ENCODE peak calls at places on chromosomes 7 and 10, in six cellular contexts. Q is PC-3, I is GM23248, Y is HCT116, N is SK-N-SH, U is MM.1S. Z is an unnamed sample.

GRCh38 chr7:30160329-30160728 is 25.5 kb downstream of the MTURN start:
- DNase-seq in Q (no peak), I (no peak), Y (no peak), N (no peak), U (no peak), Z (no peak)

GRCh38 chr7:34675749-34676374 is 17.8 kb downstream of the NPSR1 start:
- DNase-seq in Q (peak; percentile 49), I (peak; percentile 33), Y (peak; percentile 13), N (peak; percentile 37), U (peak; percentile 56), Z (peak; percentile 60)

GRCh38 chr7:150329331-150330106 is 6.2 kb upstream of the ACTR3C start:
- DNase-seq in Q (no peak), I (no peak), Y (no peak), N (no peak), U (no peak), Z (no peak)

GRCh38 chr10:11048707-11049296 is 31.1 kb downstream of the CELF2 start:
- DNase-seq in Q (no peak), I (no peak), Y (no peak), N (no peak), U (no peak), Z (no peak)

GRCh38 chr7:84187813-84188212 is 6.8 kb downstream of the SEMA3A start:
- DNase-seq in Q (peak; percentile 97), I (peak; percentile 79), Y (no peak), N (no peak), U (no peak), Z (no peak)

GRCh38 chr7:36514289-36515243 is 124.9 kb downstream of the ANLN start:
- DNase-seq in Q (no peak), I (no peak), Y (no peak), N (peak; percentile 66), U (no peak), Z (no peak)

GRCh38 chr7:134364619-134365037 is 47.9 kb upstream of the SLC35B4 start:
- DNase-seq in Q (peak; percentile 95), I (peak; percentile 85), Y (peak; percentile 29), N (no peak), U (no peak), Z (no peak)

GRCh38 chr7:5591547-5591899 is 167.9 kb upstream of the TNRC18 start:
- DNase-seq in Q (peak; percentile 69), I (peak; percentile 83), Y (no peak), N (peak; percentile 70), U (no peak), Z (peak; percentile 71)

GRCh38 chr7:97844036-97844435 is 28.2 kb downstream of the ASNS start:
- DNase-seq in Q (peak; percentile 38), I (peak; percentile 42), Y (peak; percentile 16), N (peak; percentile 35), U (no peak), Z (no peak)

GRCh38 chr7:125406111-125406510 is 476.5 kb upstream of the POT1 start:
- DNase-seq in Q (no peak), I (no peak), Y (no peak), N (no peak), U (no peak), Z (no peak)

GRCh38 chr7:121475806-121476205 is 79.7 kb upstream of the FAM3C start:
- DNase-seq in Q (no peak), I (no peak), Y (no peak), N (no peak), U (no peak), Z (no peak)

GRCh38 chr7:93890041-93890463 is 501 bp downstream of the TFPI2 start:
- DNase-seq in Q (peak; percentile 58), I (peak; percentile 85), Y (no peak), N (peak; percentile 69), U (peak; percentile 22), Z (peak; percentile 67)

GRCh38 chr7:2032030-2032875 is 200.5 kb downstream of the MAD1L1 start:
- DNase-seq in Q (no peak), I (peak; percentile 8), Y (no peak), N (peak; percentile 56), U (no peak), Z (no peak)
- H3K9ac ChIP-seq in Q (no peak overlapping the region), I (no peak overlapping the region), Y (no peak overlapping the region), N (no peak overlapping the region), U (no peak overlapping the region), Z (no peak overlapping the region)

GRCh38 chr10:79266092-79266491 is 81.2 kb upstream of the PPIF start:
- DNase-seq in Q (no peak), I (peak; percentile 85), Y (no peak), N (no peak), U (no peak), Z (no peak)

GRCh38 chr10:79263951-79264350 is 83.3 kb upstream of the PPIF start:
- DNase-seq in Q (peak; percentile 47), I (no peak), Y (no peak), N (no peak), U (no peak), Z (no peak)

GRCh38 chr10:79266543-79267312 is 80.5 kb upstream of the PPIF start:
- DNase-seq in Q (peak; percentile 88), I (peak; percentile 98), Y (no peak), N (no peak), U (no peak), Z (no peak)

GRCh38 chr10:79262959-79263746 is 84.1 kb upstream of the PPIF start:
- DNase-seq in Q (peak; percentile 53), I (no peak), Y (no peak), N (no peak), U (no peak), Z (no peak)

DNA sequence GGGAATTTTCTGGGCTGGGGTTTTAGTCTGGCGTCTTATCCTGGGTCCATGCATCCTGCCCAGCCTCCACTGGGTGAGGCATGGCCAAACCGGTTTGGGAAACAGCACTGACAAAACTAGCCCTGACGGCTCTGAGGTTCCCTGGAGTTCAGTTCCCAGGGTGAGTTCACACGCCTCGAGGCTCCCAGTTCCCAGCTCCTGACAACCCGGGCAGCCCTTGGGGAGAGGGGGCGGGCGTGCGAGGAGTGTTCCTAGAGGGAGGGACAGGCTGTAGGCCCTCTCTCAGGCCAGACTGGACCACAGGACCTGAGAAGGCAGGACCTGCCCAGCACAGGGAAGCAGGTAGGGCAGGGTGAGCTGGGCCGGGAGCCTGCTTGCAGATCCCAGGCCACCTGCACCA is 82.3 kb upstream of the PPIF start:
- DNase-seq in Q (peak; percentile 100), I (peak; percentile 41), Y (no peak), N (no peak), U (no peak), Z (no peak)
- H3K4me1 ChIP-seq in Q (peaks cover 56% of the 10 kb centered on the region), I (peaks cover 45% of the 10 kb centered on the region), Y (peaks cover 23% of the 10 kb centered on the region), N (peaks cover 99% of the 10 kb centered on the region), U (peaks cover 40% of the 10 kb centered on the region), Z (peaks cover 15% of the 10 kb centered on the region)

GRCh38 chr10:36531621-36532020 is 593.8 kb upstream of the ANKRD30A start:
- DNase-seq in Q (peak; percentile 97), I (peak; percentile 78), Y (no peak), N (no peak), U (no peak), Z (no peak)
- TF ChIP-seq EZH2phosphoT487 in Q (no peak), I (no peak), Y (no peak), N (no peak), U (no peak), Z (no peak)

GRCh38 chr10:93498196-93498595 is 1.8 kb downstream of the CEP55 start:
- DNase-seq in Q (no peak), I (no peak), Y (no peak), N (no peak), U (no peak), Z (no peak)
- H3K9ac ChIP-seq in Q (no peak overlapping the region), I (no peak overlapping the region), Y (no peak overlapping the region), N (no peak overlapping the region), U (no peak overlapping the region), Z (no peak overlapping the region)

DNA sequence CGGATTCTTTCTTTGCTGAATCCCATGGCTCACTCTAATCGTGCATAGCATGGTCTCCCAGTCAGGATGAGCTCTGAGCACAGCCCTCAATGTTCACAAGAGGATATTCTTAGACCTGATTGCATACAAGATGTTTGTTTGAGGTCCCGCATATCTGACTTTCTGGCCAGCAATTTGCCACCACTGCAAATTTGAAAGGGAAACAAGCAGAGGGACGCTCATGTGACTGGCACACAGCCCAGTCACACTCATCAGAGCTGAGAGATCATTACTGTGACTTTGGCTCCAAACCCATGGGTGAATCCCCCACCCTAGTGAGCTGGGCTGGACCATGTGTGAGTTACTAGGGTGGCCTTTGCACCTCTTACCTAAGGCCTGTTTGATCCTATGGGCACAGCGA is 9.9 kb downstream of the TAS2R41 start:
- DNase-seq in Q (no peak), I (peak; percentile 70), Y (no peak), N (no peak), U (peak; percentile 88), Z (no peak)
- H3K4me1 ChIP-seq in Q (no peaks in the 10 kb centered on the region), I (peaks cover 41% of the 10 kb centered on the region), Y (peaks cover 17% of the 10 kb centered on the region), N (peaks cover 3% of the 10 kb centered on the region), U (peaks cover 26% of the 10 kb centered on the region), Z (no peaks in the 10 kb centered on the region)

GRCh38 chr10:132466520-132467463 is 69.8 kb downstream of the PWWP2B start:
- DNase-seq in Q (no peak), I (no peak), Y (no peak), N (no peak), U (no peak), Z (no peak)

GRCh38 chr10:132465889-132466519 is 69.0 kb downstream of the PWWP2B start:
- DNase-seq in Q (no peak), I (no peak), Y (no peak), N (no peak), U (no peak), Z (no peak)

GRCh38 chr10:132468201-132468600 is 69.4 kb upstream of the INPP5A start:
- DNase-seq in Q (no peak), I (no peak), Y (no peak), N (no peak), U (no peak), Z (no peak)

GRCh38 chr10:132468651-132469050 is 68.9 kb upstream of the INPP5A start:
- DNase-seq in Q (no peak), I (no peak), Y (no peak), N (no peak), U (no peak), Z (no peak)

GRCh38 chr10:132467464-132468149 is 70.0 kb upstream of the INPP5A start:
- DNase-seq in Q (no peak), I (no peak), Y (no peak), N (no peak), U (no peak), Z (no peak)
- TF ChIP-seq EZH2phosphoT487 in Q (no peak), I (no peak), Y (no peak), N (no peak), U (no peak), Z (no peak)

DNA sequence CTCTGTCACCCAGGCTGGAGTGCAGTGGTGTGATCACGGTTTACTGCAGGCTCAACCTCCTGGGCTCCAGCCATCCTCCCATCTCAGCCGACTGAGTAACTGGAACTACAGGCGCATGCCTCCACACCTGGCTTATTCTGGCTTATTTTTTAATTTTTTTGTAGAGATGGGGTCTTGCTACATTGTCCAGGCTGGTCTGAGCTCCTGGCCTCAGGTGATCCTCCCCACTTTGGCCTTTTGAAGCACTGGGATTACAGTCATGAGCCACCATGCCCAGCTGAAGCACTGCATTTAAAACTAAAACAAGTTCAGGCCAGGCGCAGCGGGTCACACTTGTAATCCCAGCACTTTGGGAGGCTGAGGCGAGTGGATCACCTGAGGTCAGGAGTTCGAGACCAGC is 8.0 kb downstream of the SH3PXD2A start:
- DNase-seq in Q (no peak), I (no peak), Y (no peak), N (no peak), U (no peak), Z (no peak)
- H3K9ac ChIP-seq in Q (no peak overlapping the region), I (no peak overlapping the region), Y (no peak overlapping the region), N (no peak overlapping the region), U (no peak overlapping the region), Z (no peak overlapping the region)